ENCODE peak calls at places on chromosomes 12 and 14, in seven cellular contexts. X, P, K, Y, D, V and J are unnamed samples. For H3K36me3 and H3K4me1, the result is how much of the 10 kb centered on the place peaks cover.

GRCh38 chr12:48336066-48336465 is 14.7 kb downstream of the ZNF641 start:
- DNase-seq in X (no peak), P (no peak), K (no peak), Y (no peak), D (no peak), V (no peak), J (no peak)

GRCh38 chr14:68932219-68932618 is 46.9 kb downstream of the ACTN1 start:
- DNase-seq in X (no peak), P (no peak), K (no peak), Y (no peak), D (no peak), V (no peak), J (no peak)

GRCh38 chr14:28141662-28142061 is 624.9 kb upstream of the FOXG1 start:
- DNase-seq in X (no peak), P (no peak), K (no peak), Y (no peak), D (no peak), V (no peak), J (no peak)

GRCh38 chr14:81147140-81147897 is 73.4 kb downstream of the GTF2A1 start:
- DNase-seq in X (no peak), P (no peak), K (no peak), Y (no peak), D (no peak), V (no peak), J (no peak)

GRCh38 chr14:106578479-106578878 is 1052.1 kb downstream of the TMEM121 start:
- DNase-seq in X (no peak), P (no peak), K (no peak), Y (no peak), D (no peak), V (no peak), J (no peak)

GRCh38 chr14:20350860-20351259 is 7.4 kb downstream of the PARP2 start:
- DNase-seq in X (no peak), P (no peak), K (no peak), Y (no peak), D (no peak), V (no peak), J (no peak)

GRCh38 chr12:113891737-113892520 is 74.2 kb downstream of the RBM19 start:
- DNase-seq in X (no peak), P (no peak), K (no peak), Y (no peak), D (no peak), V (no peak), J (peak)

GRCh38 chr12:25730489-25731349 is 177.6 kb upstream of the LMNTD1 start:
- DNase-seq in X (no peak), P (no peak), K (no peak), Y (no peak), D (no peak), V (no peak), J (no peak)

GRCh38 chr14:56810850-56811595 is 744 bp upstream of the OTX2 start:
- DNase-seq in X (no peak), P (no peak), K (no peak), Y (no peak), D (no peak), V (no peak), J (no peak)
- H3K4me3 ChIP-seq in X (no peak), P (no peak), K (no peak), Y (no peak), D (no peak), V (no peak), J (peak)

GRCh38 chr14:24098927-24099813 is 5.1 kb downstream of the PCK2 start:
- DNase-seq in X (peak), P (no peak), K (no peak), Y (no peak), D (no peak), V (no peak), J (no peak)

GRCh38 chr14:24100197-24100981 is 6.3 kb downstream of the PCK2 start:
- DNase-seq in X (no peak), P (no peak), K (no peak), Y (no peak), D (no peak), V (no peak), J (no peak)

GRCh38 chr14:24096545-24097181 is 2.6 kb downstream of the PCK2 start:
- DNase-seq in X (no peak), P (no peak), K (no peak), Y (no peak), D (no peak), V (no peak), J (no peak)

GRCh38 chr14:24100982-24101494 is 6.9 kb downstream of the PCK2 start:
- DNase-seq in X (no peak), P (no peak), K (no peak), Y (no peak), D (no peak), V (no peak), J (no peak)

GRCh38 chr14:24098229-24098926 is 4.3 kb downstream of the PCK2 start:
- DNase-seq in X (no peak), P (no peak), K (no peak), Y (no peak), D (no peak), V (no peak), J (no peak)
- H3K36me3 ChIP-seq in X (under half), P (under half), K (under half), Y (under half), D (under half), V (under half), J (half or more)

DNA sequence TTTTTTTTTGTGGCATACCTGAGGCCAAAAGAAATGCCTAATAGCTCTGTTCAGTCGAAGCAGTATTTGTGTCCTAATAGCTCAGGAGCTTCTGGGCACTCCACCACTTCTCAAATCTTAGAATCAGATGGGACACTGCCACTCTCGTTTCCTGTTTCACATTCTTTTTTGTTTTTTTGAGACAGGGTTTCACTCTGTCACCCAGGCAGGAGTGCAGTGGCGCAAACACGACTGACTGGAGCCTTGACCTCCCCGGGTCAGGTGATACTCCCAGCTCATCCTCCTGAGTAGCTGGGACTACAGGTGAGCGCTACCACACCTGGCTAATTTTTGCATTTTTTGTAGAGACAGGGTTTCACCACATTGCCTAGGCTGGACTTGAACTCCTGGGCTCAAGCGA is 52.7 kb downstream of the SPPL3 start:
- DNase-seq in X (no peak), P (no peak), K (no peak), Y (no peak), D (no peak), V (peak), J (no peak)
- H3K4me1 ChIP-seq in X (under half), P (half or more), K (under half), Y (under half), D (under half), V (half or more), J (under half)

GRCh38 chr12:111444314-111444705 is 38.6 kb downstream of the SH2B3 start:
- DNase-seq in X (no peak), P (no peak), K (no peak), Y (no peak), D (no peak), V (no peak), J (no peak)

GRCh38 chr12:111445311-111446043 is 39.8 kb downstream of the SH2B3 start:
- DNase-seq in X (peak), P (no peak), K (no peak), Y (no peak), D (no peak), V (no peak), J (peak)

GRCh38 chr12:111446044-111446581 is 40.4 kb downstream of the SH2B3 start:
- DNase-seq in X (peak), P (peak), K (no peak), Y (no peak), D (no peak), V (no peak), J (no peak)

GRCh38 chr12:111443586-111443985 is 37.9 kb downstream of the SH2B3 start:
- DNase-seq in X (peak), P (peak), K (no peak), Y (no peak), D (no peak), V (no peak), J (no peak)

DNA sequence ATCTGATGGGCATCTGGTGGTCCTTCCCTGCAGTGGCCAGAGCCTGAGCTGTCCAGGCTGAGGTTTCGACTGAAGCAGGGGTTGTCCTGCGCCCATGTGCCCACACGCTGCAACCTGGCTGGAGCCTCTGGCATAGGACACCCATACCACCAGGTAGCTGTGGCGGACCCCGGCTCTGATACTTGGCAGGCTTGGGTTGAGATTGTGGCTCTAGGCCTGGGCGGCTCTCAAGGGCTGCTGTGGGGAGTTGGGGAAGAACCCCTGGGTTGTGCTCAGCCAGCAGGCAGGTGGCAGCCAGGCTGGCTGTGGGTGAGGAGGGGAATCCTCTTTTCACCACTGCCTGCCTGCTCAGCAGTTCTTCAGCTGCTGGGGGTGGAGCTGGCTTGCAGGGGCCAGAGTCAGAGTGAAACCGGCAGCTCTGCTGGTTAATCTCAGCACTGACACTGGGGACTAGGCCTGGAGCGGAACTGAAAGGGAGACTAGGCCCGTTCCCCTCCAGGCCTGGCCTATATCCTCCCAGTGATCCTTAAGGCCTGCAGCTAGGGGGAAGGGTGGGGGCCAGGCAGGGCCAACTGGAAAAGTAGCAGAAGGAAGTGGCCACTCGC is 39.1 kb downstream of the SH2B3 start:
- DNase-seq in X (peak), P (peak), K (no peak), Y (peak), D (peak), V (peak), J (no peak)
- H3K4me3 ChIP-seq in X (no peak), P (no peak), K (no peak), Y (peak), D (peak), V (no peak), J (no peak)

GRCh38 chr12:44504799-44505198 is 371.3 kb downstream of the NELL2 start:
- DNase-seq in X (no peak), P (no peak), K (no peak), Y (no peak), D (no peak), V (no peak), J (no peak)

GRCh38 chr12:44500423-44500822 is 375.7 kb downstream of the NELL2 start:
- DNase-seq in X (no peak), P (no peak), K (no peak), Y (no peak), D (no peak), V (no peak), J (no peak)

GRCh38 chr12:44507471-44507870 is 368.6 kb downstream of the NELL2 start:
- DNase-seq in X (no peak), P (no peak), K (no peak), Y (no peak), D (no peak), V (no peak), J (no peak)

GRCh38 chr12:44502681-44503080 is 373.4 kb downstream of the NELL2 start:
- DNase-seq in X (no peak), P (no peak), K (no peak), Y (no peak), D (no peak), V (no peak), J (no peak)

GRCh38 chr12:44503329-44503728 is 372.8 kb downstream of the NELL2 start:
- DNase-seq in X (no peak), P (no peak), K (no peak), Y (no peak), D (no peak), V (no peak), J (no peak)
- H3K36me3 ChIP-seq in X (under half), P (under half), K (under half), Y (under half), D (under half), V (under half), J (under half)

DNA sequence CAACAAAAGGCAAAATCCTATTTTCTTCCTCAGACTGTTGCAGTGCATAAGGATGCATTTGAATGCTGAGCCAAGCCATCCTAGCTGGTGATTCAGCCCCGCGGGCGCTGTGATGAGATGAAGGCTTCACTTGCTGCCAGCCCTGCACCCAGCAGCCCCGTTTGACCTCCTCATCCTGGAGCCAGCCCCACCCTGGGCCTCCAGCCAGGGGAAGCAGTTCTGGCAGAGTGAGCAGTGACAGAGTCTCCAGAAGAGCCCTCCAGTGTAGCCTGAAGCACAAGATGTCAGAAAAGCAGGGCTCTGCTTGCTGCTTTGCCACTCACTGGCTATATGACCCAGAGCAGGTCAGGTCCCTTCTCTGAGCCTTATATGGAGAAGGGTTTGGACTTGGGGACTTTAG is 96.2 kb upstream of the HSPB8 start:
- DNase-seq in X (no peak), P (no peak), K (no peak), Y (no peak), D (no peak), V (no peak), J (no peak)
- H3K4me1 ChIP-seq in X (under half), P (under half), K (under half), Y (under half), D (under half), V (under half), J (under half)